ENCODE peak calls at places on chromosomes 1 and 21, in seven cellular contexts. G, N, L, E, J, D and I are unnamed samples.

GRCh38 chr1:170664828-170665617 is 1.1 kb downstream of the PRRX1 start:
- DNase-seq in J (no peak), G (no peak), L (peak), E (peak), N (peak), D (no peak), I (no peak)

GRCh38 chr1:241269116-241269515 is 87.9 kb downstream of the RGS7 start:
- DNase-seq in L (peak), D (no peak), N (no peak), J (no peak), G (peak), E (no peak), I (no peak)

GRCh38 chr1:235101558-235102258 is 26.9 kb downstream of the TOMM20 start:
- DNase-seq in L (no peak), J (no peak), G (no peak), D (no peak), E (no peak), N (peak), I (no peak)

GRCh38 chr21:45534591-45535331 is 7.5 kb downstream of the SLC19A1 start:
- DNase-seq in J (no peak), G (no peak), N (no peak), L (no peak), D (no peak), E (peak), I (no peak)

GRCh38 chr1:180343931-180344406 is 113.9 kb downstream of the LHX4 start:
- DNase-seq in N (peak), D (no peak), G (no peak), J (peak), E (peak), L (no peak), I (no peak)

GRCh38 chr1:151893176-151893924 is 16.0 kb downstream of the THEM4 start:
- DNase-seq in D (no peak), L (no peak), G (no peak), J (no peak), E (no peak), N (peak), I (no peak)

GRCh38 chr1:153426809-153427208 is 10.5 kb downstream of the S100A7A start:
- DNase-seq in J (no peak), G (no peak), N (no peak), D (no peak), E (no peak), L (no peak), I (no peak)

GRCh38 chr1:54498383-54499096 is 49.5 kb upstream of the ACOT11 start:
- DNase-seq in G (no peak), E (no peak), J (no peak), D (no peak), N (no peak), L (peak), I (no peak)

GRCh38 chr1:233097546-233098254 is 147.3 kb downstream of the NTPCR start:
- DNase-seq in L (no peak), G (no peak), N (peak), E (no peak), D (no peak), J (no peak), I (no peak)

GRCh38 chr1:85818371-85818770 is 110.1 kb upstream of the ZNHIT6 start:
- DNase-seq in G (peak), L (no peak), J (no peak), D (no peak), N (peak), E (no peak), I (no peak)

GRCh38 chr1:211183924-211184323 is 50.0 kb upstream of the KCNH1 start:
- DNase-seq in E (no peak), N (no peak), G (peak), D (no peak), L (no peak), J (no peak), I (no peak)

GRCh38 chr21:31124005-31124404 is 85.7 kb upstream of the KRTAP19-8 start:
- DNase-seq in N (no peak), J (no peak), G (no peak), L (peak), D (no peak), E (no peak), I (no peak)

GRCh38 chr1:7485086-7485780 is 285.9 kb upstream of the VAMP3 start:
- DNase-seq in E (no peak), J (no peak), D (no peak), N (no peak), L (no peak), G (no peak), I (no peak)

GRCh38 chr1:161021168-161021958 is 411 bp upstream of the F11R start:
- DNase-seq in J (peak), G (peak), L (peak), D (peak), E (peak), N (peak), I (peak)

GRCh38 chr1:9112961-9113880 is 15.7 kb downstream of the GPR157 start:
- DNase-seq in G (peak), J (no peak), N (no peak), E (peak), D (no peak), L (no peak), I (no peak)

GRCh38 chr1:78136672-78137071 is 90.9 kb downstream of the GIPC2 start:
- DNase-seq in L (no peak), J (no peak), D (no peak), N (no peak), G (no peak), E (no peak), I (no peak)

GRCh38 chr1:207058878-207059867 is 6.1 kb downstream of the PFKFB2 start:
- DNase-seq in J (peak), D (peak), N (no peak), L (peak), G (no peak), E (no peak), I (no peak)

GRCh38 chr21:45341779-45342178 is 54.1 kb upstream of the POFUT2 start:
- DNase-seq in N (no peak), E (no peak), D (no peak), G (peak), J (no peak), L (no peak), I (no peak)

GRCh38 chr1:44423706-44424546 is 18.9 kb downstream of the RNF220 start:
- DNase-seq in G (peak), E (peak), D (no peak), N (peak), L (no peak), J (no peak), I (no peak)

GRCh38 chr1:160406131-160406968 is 6.0 kb downstream of the VANGL2 start:
- DNase-seq in L (peak), J (peak), E (no peak), D (no peak), N (no peak), G (peak), I (no peak)

GRCh38 chr21:33265664-33266049 is 510 bp upstream of the IL10RB start:
- DNase-seq in J (peak), G (peak), N (peak), L (peak), D (peak), E (peak), I (no peak)

GRCh38 chr1:101394041-101394440 is 157.2 kb downstream of the S1PR1 start:
- DNase-seq in G (peak), L (no peak), J (no peak), N (peak), E (no peak), D (no peak), I (no peak)

GRCh38 chr1:10419351-10419750 is 10.9 kb upstream of the CENPS start:
- DNase-seq in D (no peak), G (no peak), L (no peak), N (no peak), E (no peak), J (no peak), I (no peak)

GRCh38 chr1:94081566-94082344 is 39.2 kb downstream of the ABCA4 start:
- DNase-seq in J (no peak), D (no peak), G (peak), L (no peak), E (no peak), N (peak), I (no peak)

GRCh38 chr1:32454726-32455125 is 10.1 kb upstream of the ZBTB8B start:
- DNase-seq in D (no peak), E (peak), L (peak), J (no peak), N (peak), G (peak), I (no peak)

GRCh38 chr1:183735069-183735860 is 69.7 kb upstream of the RGL1 start:
- DNase-seq in E (no peak), D (no peak), J (no peak), L (no peak), N (peak), G (peak), I (no peak)

GRCh38 chr21:43609501-43610340 is 49.6 kb downstream of the HSF2BP start:
- DNase-seq in E (peak), N (no peak), G (peak), J (no peak), D (no peak), L (no peak), I (no peak)

GRCh38 chr1:53971718-53972117 is 25.6 kb downstream of the LRRC42 start:
- DNase-seq in N (no peak), E (no peak), D (no peak), J (no peak), L (no peak), G (peak), I (no peak)

GRCh38 chr1:180525696-180526000 is 23.3 kb upstream of the ACBD6 start:
- DNase-seq in J (no peak), D (no peak), E (no peak), L (no peak), G (no peak), N (no peak), I (no peak)

GRCh38 chr1:106465666-106466065 is 590.8 kb upstream of the PRMT6 start:
- DNase-seq in J (no peak), N (peak), D (no peak), E (no peak), L (no peak), G (peak), I (no peak)

GRCh38 chr1:164683235-164683634 is 124.3 kb downstream of the PBX1 start:
- DNase-seq in E (peak), J (no peak), G (peak), N (no peak), L (no peak), D (no peak), I (peak)

GRCh38 chr1:178436899-178437298 is 59.9 kb downstream of the CLEC20A start:
- DNase-seq in J (no peak), L (no peak), D (no peak), N (no peak), G (no peak), E (no peak), I (no peak)

GRCh38 chr1:170853302-170853701 is 82.0 kb upstream of the MROH9 start:
- DNase-seq in D (no peak), G (no peak), L (no peak), E (no peak), J (peak), N (no peak), I (no peak)

GRCh38 chr1:5811419-5811818 is 180.8 kb downstream of the NPHP4 start:
- DNase-seq in E (no peak), L (peak), N (no peak), G (no peak), D (no peak), J (no peak), I (no peak)

GRCh38 chr1:98133151-98133550 is 212.3 kb upstream of the DPYD start:
- DNase-seq in G (no peak), L (no peak), J (no peak), N (peak), E (no peak), D (no peak), I (no peak)

GRCh38 chr1:93257889-93258288 is 77.4 kb downstream of the CCDC18 start:
- DNase-seq in D (no peak), J (no peak), G (peak), L (no peak), N (no peak), E (no peak), I (no peak)

GRCh38 chr1:1610796-1611597 is 4.3 kb upstream of the MIB2 start:
- DNase-seq in D (no peak), E (no peak), J (no peak), L (no peak), G (no peak), N (peak), I (no peak)

DNA sequence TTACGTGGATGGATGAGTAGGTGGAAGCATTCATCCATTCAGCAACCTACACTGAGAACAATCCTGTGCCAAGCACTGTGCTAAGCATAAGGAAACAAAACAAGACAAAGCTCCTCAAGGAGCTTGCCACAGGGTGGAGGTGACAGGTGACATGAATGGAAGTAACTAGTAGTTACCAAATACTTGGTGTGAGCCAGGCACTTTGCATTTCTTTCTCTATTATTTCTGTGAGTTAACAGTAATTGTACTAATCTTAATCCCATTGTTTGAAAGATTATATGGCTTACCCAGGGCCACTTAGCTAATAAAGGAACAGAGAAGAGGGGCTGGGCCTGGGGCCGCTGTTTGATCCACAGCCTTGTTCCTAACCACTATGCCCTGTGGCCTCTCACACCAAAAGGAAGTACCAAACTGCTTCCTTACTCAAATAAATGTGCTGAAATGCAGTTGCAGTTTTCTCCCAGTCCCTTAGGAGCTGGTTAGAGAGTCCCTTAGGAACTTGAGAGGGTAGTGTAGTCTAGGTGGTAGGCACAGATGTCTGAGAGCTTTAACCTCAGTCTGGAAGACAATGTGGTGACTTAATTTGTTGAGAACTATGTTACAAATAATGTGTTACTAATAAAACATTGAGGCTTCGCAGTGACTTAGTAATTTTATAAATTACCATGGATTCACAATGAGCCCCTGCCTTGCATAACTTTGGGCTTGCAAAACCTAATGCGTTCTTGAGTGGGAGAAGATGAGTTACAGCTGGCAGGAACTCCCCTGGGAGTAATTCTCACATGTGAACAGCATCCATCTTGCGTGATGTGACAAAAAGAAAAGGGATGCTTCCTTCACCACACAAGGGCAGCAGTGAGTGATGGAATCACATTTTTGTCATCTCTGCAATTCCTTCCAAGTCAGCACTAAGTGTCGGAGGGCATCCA is 69.8 kb downstream of the MPZL1 start:
- DNase-seq in J (no peak), E (peak), L (peak), G (no peak), N (peak), D (no peak), I (no peak)
- TF ChIP-seq EZH2phosphoT487 in J (no peak), E (no peak), L (no peak), G (no peak), N (peak), D (no peak), I (no peak)

DNA sequence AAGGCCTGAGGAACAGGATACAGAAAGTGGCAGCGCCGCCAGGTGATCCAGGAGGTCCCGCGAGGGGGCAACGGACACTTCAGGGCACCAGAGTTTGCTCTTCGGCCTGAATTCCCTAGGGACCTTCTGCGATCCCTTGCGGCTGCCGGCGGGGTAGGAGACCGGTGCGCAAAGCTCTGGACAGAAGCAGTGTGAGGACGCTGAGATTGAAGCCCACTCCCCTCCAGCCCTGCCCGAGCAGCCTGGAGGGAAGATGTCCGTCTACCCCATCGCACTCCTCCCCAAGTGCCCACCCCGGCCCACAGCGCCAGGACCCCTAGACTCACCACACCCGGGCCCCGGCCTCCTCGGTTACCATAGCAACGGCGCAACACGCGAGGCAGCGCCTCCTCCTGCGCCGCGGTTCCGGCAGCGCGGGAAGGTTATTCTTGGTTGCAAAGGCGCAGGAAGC is at the start of gene ANKRD45:
- DNase-seq in N (peak), G (no peak), L (peak), D (no peak), J (no peak), E (peak), I (no peak)
- TF ChIP-seq EZH2phosphoT487 in N (no peak), G (no peak), L (no peak), D (no peak), J (no peak), E (no peak), I (no peak)

GRCh38 chr1:173864179-173864867 is 3.5 kb downstream of the GAS5 start:
- DNase-seq in J (no peak), E (no peak), L (no peak), G (no peak), N (peak), D (no peak), I (no peak)
- TF ChIP-seq EZH2phosphoT487 in J (no peak), E (no peak), L (no peak), G (no peak), N (no peak), D (no peak), I (no peak)

GRCh38 chr1:198449727-198450433 is 90.6 kb downstream of the ATP6V1G3 start:
- DNase-seq in N (peak), E (no peak), D (no peak), L (no peak), G (peak), J (no peak), I (no peak)
- TF ChIP-seq EZH2phosphoT487 in N (no peak), E (no peak), D (no peak), L (no peak), G (no peak), J (no peak), I (no peak)

GRCh38 chr1:11441211-11441952 is 37.6 kb upstream of the DISP3 start:
- DNase-seq in N (no peak), G (no peak), D (no peak), L (no peak), J (no peak), E (no peak), I (no peak)
- TF ChIP-seq EZH2phosphoT487 in N (no peak), G (no peak), D (no peak), L (no peak), J (no peak), E (no peak), I (no peak)

DNA sequence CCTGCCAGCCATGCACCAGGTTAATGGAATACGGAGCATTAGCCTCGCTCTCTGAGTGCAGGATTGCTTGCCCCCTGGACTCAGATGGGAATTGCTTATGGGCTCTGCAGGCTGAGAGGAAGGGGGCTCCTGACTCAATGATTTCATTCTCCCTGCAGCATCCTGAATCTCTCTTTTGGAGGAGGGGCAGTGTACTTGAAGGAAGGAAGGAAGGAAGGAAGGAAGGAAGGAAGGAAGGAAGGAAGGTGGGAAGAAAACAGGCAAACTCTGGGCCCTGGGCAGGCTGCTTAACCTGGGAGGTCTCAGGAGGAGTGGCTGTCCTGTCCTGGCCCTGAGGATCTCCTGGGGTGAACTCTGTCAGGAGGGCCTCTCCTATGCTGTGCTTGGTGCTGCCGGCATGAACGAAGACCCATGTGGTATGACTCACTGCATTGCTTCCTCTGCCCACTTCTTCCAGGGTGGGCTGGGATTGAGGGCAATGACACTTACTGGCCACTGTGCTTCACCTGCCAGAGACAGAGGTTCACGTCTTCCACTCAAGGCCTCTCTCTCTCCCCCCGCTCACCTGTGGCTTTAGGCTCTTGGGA is 257.1 kb upstream of the CSF3R start:
- DNase-seq in E (no peak), J (no peak), L (no peak), D (no peak), N (no peak), G (no peak), I (no peak)
- TF ChIP-seq EZH2phosphoT487 in E (no peak), J (no peak), L (no peak), D (no peak), N (no peak), G (no peak), I (no peak)

DNA sequence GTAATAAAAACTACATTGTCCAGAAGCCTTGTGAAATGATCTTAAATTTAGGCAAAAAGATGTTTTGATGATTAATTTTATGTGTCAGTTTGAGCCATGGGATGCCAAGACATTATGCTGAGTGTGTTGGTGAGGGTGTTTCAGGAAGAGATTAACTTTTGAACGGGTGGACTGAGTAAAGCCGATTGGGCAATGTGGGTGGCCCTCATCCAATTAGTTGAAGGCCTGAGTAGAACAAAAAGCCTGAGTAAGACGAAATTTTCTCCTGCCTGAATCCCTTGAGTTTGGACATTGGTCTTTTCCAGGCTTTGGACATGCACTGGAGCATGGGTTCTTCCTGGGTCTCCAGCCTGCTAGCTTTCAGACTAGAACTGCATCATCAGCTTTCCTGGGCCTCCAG is 63.7 kb downstream of the NIBAN1 start:
- DNase-seq in E (peak), L (peak), J (no peak), N (peak), G (no peak), D (no peak), I (no peak)
- TF ChIP-seq EZH2phosphoT487 in E (no peak), L (peak), J (no peak), N (no peak), G (no peak), D (no peak), I (no peak)

GRCh38 chr1:220926146-220926545 is 46.9 kb downstream of the HLX start:
- DNase-seq in L (no peak), J (no peak), E (no peak), D (no peak), N (peak), G (no peak), I (no peak)

GRCh38 chr1:220927442-220927841 is 48.2 kb downstream of the HLX start:
- DNase-seq in G (no peak), N (no peak), E (peak), J (no peak), L (no peak), D (no peak), I (no peak)

GRCh38 chr1:220924331-220924730 is 45.1 kb downstream of the HLX start:
- DNase-seq in E (no peak), N (peak), G (peak), D (no peak), J (no peak), L (no peak), I (no peak)

GRCh38 chr1:220928320-220928719 is 49.1 kb downstream of the HLX start:
- DNase-seq in D (no peak), G (no peak), N (no peak), J (no peak), E (no peak), L (no peak), I (no peak)

GRCh38 chr1:220925707-220926106 is 46.5 kb downstream of the HLX start:
- DNase-seq in D (no peak), J (no peak), E (no peak), G (peak), L (no peak), N (peak), I (no peak)
- TF ChIP-seq EZH2phosphoT487 in D (no peak), J (no peak), E (no peak), G (no peak), L (no peak), N (no peak), I (no peak)